ENCODE peak calls at places on chromosomes 5 and 9, in ten cellular contexts. One of them, this sample, is unnamed.

GRCh38 chr5:169126376-169127043 is 174.4 kb downstream of the SLIT3 start:
- DNase-seq in ovary: no peak
- DNase-seq in cardiac muscle cell: no peak
- DNase-seq in naive thymus-derived CD4-positive, alpha-beta T cell: no peak
- DNase-seq in effector memory CD4-positive, alpha-beta T cell: no peak
- DNase-seq in breast epithelium: no peak
- DNase-seq in stomach: no peak
- DNase-seq in left ventricle myocardium inferior: no peak
- DNase-seq in kidney: peak; percentile 68
- DNase-seq in IMR-90: no peak
- DNase-seq in this sample: peak; percentile 46

GRCh38 chr5:83914199-83914598 is 193.5 kb upstream of the HAPLN1 start:
- DNase-seq in kidney: no peak
- DNase-seq in effector memory CD4-positive, alpha-beta T cell: no peak
- DNase-seq in IMR-90: peak; percentile 37
- DNase-seq in ovary: no peak
- DNase-seq in breast epithelium: no peak
- DNase-seq in naive thymus-derived CD4-positive, alpha-beta T cell: no peak
- DNase-seq in stomach: no peak
- DNase-seq in left ventricle myocardium inferior: no peak
- DNase-seq in cardiac muscle cell: no peak
- DNase-seq in this sample: peak; percentile 66

GRCh38 chr9:90458485-90458884 is 184.1 kb downstream of the DIRAS2 start:
- DNase-seq in IMR-90: no peak
- DNase-seq in stomach: peak; percentile 58
- DNase-seq in naive thymus-derived CD4-positive, alpha-beta T cell: no peak
- DNase-seq in kidney: no peak
- DNase-seq in ovary: no peak
- DNase-seq in left ventricle myocardium inferior: no peak
- DNase-seq in breast epithelium: no peak
- DNase-seq in cardiac muscle cell: peak; percentile 18
- DNase-seq in effector memory CD4-positive, alpha-beta T cell: no peak
- DNase-seq in this sample: no peak

GRCh38 chr9:99807276-99807852 is 14.3 kb upstream of the NR4A3 start:
- DNase-seq in IMR-90: peak; percentile 59
- DNase-seq in kidney: peak; percentile 63
- DNase-seq in ovary: peak; percentile 81
- DNase-seq in naive thymus-derived CD4-positive, alpha-beta T cell: no peak
- DNase-seq in stomach: peak; percentile 83
- DNase-seq in cardiac muscle cell: peak; percentile 75
- DNase-seq in breast epithelium: peak; percentile 71
- DNase-seq in left ventricle myocardium inferior: peak; percentile 48
- DNase-seq in effector memory CD4-positive, alpha-beta T cell: peak; percentile 41
- DNase-seq in this sample: peak; percentile 32

GRCh38 chr5:132074091-132074771 is 642 bp downstream of the CSF2 start:
- DNase-seq in naive thymus-derived CD4-positive, alpha-beta T cell: no peak
- DNase-seq in cardiac muscle cell: no peak
- DNase-seq in left ventricle myocardium inferior: no peak
- DNase-seq in breast epithelium: no peak
- DNase-seq in effector memory CD4-positive, alpha-beta T cell: no peak
- DNase-seq in ovary: no peak
- DNase-seq in stomach: no peak
- DNase-seq in IMR-90: no peak
- DNase-seq in kidney: peak; percentile 46
- DNase-seq in this sample: no peak

GRCh38 chr5:67286006-67286405 is 89.4 kb upstream of the CD180 start:
- DNase-seq in stomach: no peak
- DNase-seq in IMR-90: no peak
- DNase-seq in cardiac muscle cell: no peak
- DNase-seq in breast epithelium: no peak
- DNase-seq in ovary: no peak
- DNase-seq in naive thymus-derived CD4-positive, alpha-beta T cell: no peak
- DNase-seq in effector memory CD4-positive, alpha-beta T cell: no peak
- DNase-seq in kidney: no peak
- DNase-seq in left ventricle myocardium inferior: no peak
- DNase-seq in this sample: no peak

GRCh38 chr9:131422241-131422792 is 28.4 kb downstream of the PRRC2B start:
- DNase-seq in naive thymus-derived CD4-positive, alpha-beta T cell: no peak
- DNase-seq in kidney: no peak
- DNase-seq in left ventricle myocardium inferior: peak; percentile 25
- DNase-seq in stomach: no peak
- DNase-seq in cardiac muscle cell: no peak
- DNase-seq in ovary: no peak
- DNase-seq in IMR-90: peak; percentile 12
- DNase-seq in effector memory CD4-positive, alpha-beta T cell: no peak
- DNase-seq in breast epithelium: peak; percentile 72
- DNase-seq in this sample: no peak

GRCh38 chr5:143302344-143302743 is 101.1 kb downstream of the NR3C1 start:
- DNase-seq in IMR-90: no peak
- DNase-seq in ovary: no peak
- DNase-seq in kidney: no peak
- DNase-seq in breast epithelium: no peak
- DNase-seq in cardiac muscle cell: no peak
- DNase-seq in left ventricle myocardium inferior: no peak
- DNase-seq in effector memory CD4-positive, alpha-beta T cell: no peak
- DNase-seq in stomach: no peak
- DNase-seq in naive thymus-derived CD4-positive, alpha-beta T cell: no peak
- DNase-seq in this sample: peak; percentile 43

GRCh38 chr5:99034336-99034735 is 105.5 kb upstream of the CHD1 start:
- DNase-seq in naive thymus-derived CD4-positive, alpha-beta T cell: no peak
- DNase-seq in stomach: peak; percentile 33
- DNase-seq in kidney: no peak
- DNase-seq in IMR-90: peak; percentile 59
- DNase-seq in breast epithelium: no peak
- DNase-seq in ovary: no peak
- DNase-seq in left ventricle myocardium inferior: no peak
- DNase-seq in effector memory CD4-positive, alpha-beta T cell: no peak
- DNase-seq in cardiac muscle cell: no peak
- DNase-seq in this sample: peak; percentile 42

GRCh38 chr5:79666758-79667157 is 22.9 kb upstream of the CMYA5 start:
- DNase-seq in naive thymus-derived CD4-positive, alpha-beta T cell: no peak
- DNase-seq in ovary: no peak
- DNase-seq in effector memory CD4-positive, alpha-beta T cell: no peak
- DNase-seq in cardiac muscle cell: no peak
- DNase-seq in IMR-90: no peak
- DNase-seq in stomach: no peak
- DNase-seq in left ventricle myocardium inferior: no peak
- DNase-seq in breast epithelium: no peak
- DNase-seq in kidney: no peak
- DNase-seq in this sample: no peak

GRCh38 chr5:157160001-157160400 is 6.1 kb downstream of the GARIN3 start:
- DNase-seq in breast epithelium: no peak
- DNase-seq in stomach: no peak
- DNase-seq in left ventricle myocardium inferior: no peak
- DNase-seq in cardiac muscle cell: no peak
- DNase-seq in ovary: no peak
- DNase-seq in effector memory CD4-positive, alpha-beta T cell: peak; percentile 44
- DNase-seq in IMR-90: no peak
- DNase-seq in naive thymus-derived CD4-positive, alpha-beta T cell: no peak
- DNase-seq in kidney: no peak
- DNase-seq in this sample: no peak

GRCh38 chr5:138349842-138350635 is 2.4 kb upstream of the KDM3B start:
- DNase-seq in effector memory CD4-positive, alpha-beta T cell: no peak
- DNase-seq in breast epithelium: no peak
- DNase-seq in naive thymus-derived CD4-positive, alpha-beta T cell: no peak
- DNase-seq in left ventricle myocardium inferior: no peak
- DNase-seq in kidney: no peak
- DNase-seq in cardiac muscle cell: no peak
- DNase-seq in stomach: no peak
- DNase-seq in IMR-90: peak; percentile 40
- DNase-seq in ovary: no peak
- DNase-seq in this sample: peak; percentile 60

GRCh38 chr5:103523319-103523718 is 39.3 kb downstream of the NUDT12 start:
- DNase-seq in kidney: no peak
- DNase-seq in breast epithelium: no peak
- DNase-seq in IMR-90: no peak
- DNase-seq in left ventricle myocardium inferior: no peak
- DNase-seq in effector memory CD4-positive, alpha-beta T cell: no peak
- DNase-seq in cardiac muscle cell: no peak
- DNase-seq in ovary: no peak
- DNase-seq in naive thymus-derived CD4-positive, alpha-beta T cell: no peak
- DNase-seq in stomach: no peak
- DNase-seq in this sample: no peak

GRCh38 chr5:81768960-81769452 is 18.1 kb upstream of the SSBP2 start:
- DNase-seq in breast epithelium: no peak
- DNase-seq in IMR-90: peak; percentile 87
- DNase-seq in ovary: no peak
- DNase-seq in kidney: no peak
- DNase-seq in effector memory CD4-positive, alpha-beta T cell: no peak
- DNase-seq in naive thymus-derived CD4-positive, alpha-beta T cell: no peak
- DNase-seq in stomach: no peak
- DNase-seq in cardiac muscle cell: no peak
- DNase-seq in left ventricle myocardium inferior: no peak
- DNase-seq in this sample: peak; percentile 87

GRCh38 chr5:1175015-1175414 is 26.4 kb upstream of the SLC6A19 start:
- DNase-seq in IMR-90: no peak
- DNase-seq in effector memory CD4-positive, alpha-beta T cell: no peak
- DNase-seq in left ventricle myocardium inferior: peak; percentile 4
- DNase-seq in stomach: no peak
- DNase-seq in ovary: no peak
- DNase-seq in cardiac muscle cell: no peak
- DNase-seq in naive thymus-derived CD4-positive, alpha-beta T cell: no peak
- DNase-seq in breast epithelium: no peak
- DNase-seq in kidney: peak; percentile 46
- DNase-seq in this sample: no peak

GRCh38 chr9:72789915-72790314 is 162.9 kb downstream of the ALDH1A1 start:
- DNase-seq in effector memory CD4-positive, alpha-beta T cell: no peak
- DNase-seq in naive thymus-derived CD4-positive, alpha-beta T cell: no peak
- DNase-seq in kidney: no peak
- DNase-seq in stomach: no peak
- DNase-seq in left ventricle myocardium inferior: no peak
- DNase-seq in cardiac muscle cell: no peak
- DNase-seq in breast epithelium: no peak
- DNase-seq in ovary: no peak
- DNase-seq in IMR-90: no peak
- DNase-seq in this sample: no peak

GRCh38 chr5:137342764-137343163 is 156.4 kb downstream of the SPOCK1 start:
- DNase-seq in breast epithelium: no peak
- DNase-seq in ovary: no peak
- DNase-seq in left ventricle myocardium inferior: no peak
- DNase-seq in cardiac muscle cell: no peak
- DNase-seq in stomach: no peak
- DNase-seq in effector memory CD4-positive, alpha-beta T cell: no peak
- DNase-seq in kidney: no peak
- DNase-seq in naive thymus-derived CD4-positive, alpha-beta T cell: no peak
- DNase-seq in IMR-90: no peak
- DNase-seq in this sample: peak; percentile 71

GRCh38 chr5:3325206-3325605 is 270.4 kb upstream of the IRX1 start:
- DNase-seq in stomach: no peak
- DNase-seq in effector memory CD4-positive, alpha-beta T cell: no peak
- DNase-seq in breast epithelium: no peak
- DNase-seq in ovary: no peak
- DNase-seq in cardiac muscle cell: peak; percentile 26
- DNase-seq in naive thymus-derived CD4-positive, alpha-beta T cell: no peak
- DNase-seq in left ventricle myocardium inferior: no peak
- DNase-seq in IMR-90: no peak
- DNase-seq in kidney: no peak
- DNase-seq in this sample: peak; percentile 30

GRCh38 chr5:111774525-111774924 is 17.5 kb upstream of the NREP start:
- DNase-seq in ovary: no peak
- DNase-seq in left ventricle myocardium inferior: peak; percentile 17
- DNase-seq in kidney: peak; percentile 66
- DNase-seq in effector memory CD4-positive, alpha-beta T cell: no peak
- DNase-seq in stomach: peak; percentile 50
- DNase-seq in IMR-90: peak; percentile 42
- DNase-seq in naive thymus-derived CD4-positive, alpha-beta T cell: no peak
- DNase-seq in cardiac muscle cell: peak; percentile 67
- DNase-seq in breast epithelium: no peak
- DNase-seq in this sample: peak; percentile 89

GRCh38 chr9:2346277-2346913 is 275.2 kb upstream of the VLDLR start:
- DNase-seq in breast epithelium: no peak
- DNase-seq in effector memory CD4-positive, alpha-beta T cell: no peak
- DNase-seq in kidney: no peak
- DNase-seq in left ventricle myocardium inferior: no peak
- DNase-seq in ovary: no peak
- DNase-seq in IMR-90: no peak
- DNase-seq in cardiac muscle cell: no peak
- DNase-seq in naive thymus-derived CD4-positive, alpha-beta T cell: no peak
- DNase-seq in stomach: no peak
- DNase-seq in this sample: no peak
- H3K4me1 ChIP-seq in breast epithelium: no peaks in the 10 kb centered on the region
- H3K4me1 ChIP-seq in effector memory CD4-positive, alpha-beta T cell: no peaks in the 10 kb centered on the region
- H3K4me1 ChIP-seq in kidney: no peaks in the 10 kb centered on the region
- H3K4me1 ChIP-seq in left ventricle myocardium inferior: peaks cover 12% of the 10 kb centered on the region
- H3K4me1 ChIP-seq in ovary: peaks cover 2% of the 10 kb centered on the region
- H3K4me1 ChIP-seq in IMR-90: no peaks in the 10 kb centered on the region
- H3K4me1 ChIP-seq in cardiac muscle cell: no peaks in the 10 kb centered on the region
- H3K4me1 ChIP-seq in naive thymus-derived CD4-positive, alpha-beta T cell: no peaks in the 10 kb centered on the region
- H3K4me1 ChIP-seq in stomach: no peaks in the 10 kb centered on the region
- H3K4me1 ChIP-seq in this sample: no peaks in the 10 kb centered on the region

GRCh38 chr9:138080979-138081378 is 203.4 kb downstream of the CACNA1B start:
- DNase-seq in naive thymus-derived CD4-positive, alpha-beta T cell: no peak
- DNase-seq in breast epithelium: no peak
- DNase-seq in kidney: peak; percentile 17
- DNase-seq in left ventricle myocardium inferior: no peak
- DNase-seq in effector memory CD4-positive, alpha-beta T cell: no peak
- DNase-seq in cardiac muscle cell: no peak
- DNase-seq in stomach: peak; percentile 18
- DNase-seq in ovary: no peak
- DNase-seq in IMR-90: no peak
- DNase-seq in this sample: no peak
- H3K9me3 ChIP-seq in naive thymus-derived CD4-positive, alpha-beta T cell: peaks cover 10% of the 10 kb centered on the region
- H3K9me3 ChIP-seq in breast epithelium: no peaks in the 10 kb centered on the region
- H3K9me3 ChIP-seq in kidney: peaks cover 7% of the 10 kb centered on the region
- H3K9me3 ChIP-seq in left ventricle myocardium inferior: peaks cover 19% of the 10 kb centered on the region
- H3K9me3 ChIP-seq in effector memory CD4-positive, alpha-beta T cell: peaks cover 4% of the 10 kb centered on the region
- H3K9me3 ChIP-seq in cardiac muscle cell: no peaks in the 10 kb centered on the region
- H3K9me3 ChIP-seq in stomach: peaks cover 25% of the 10 kb centered on the region
- H3K9me3 ChIP-seq in ovary: no peaks in the 10 kb centered on the region
- H3K9me3 ChIP-seq in IMR-90: peaks cover 59% of the 10 kb centered on the region
- H3K9me3 ChIP-seq in this sample: peaks cover 10% of the 10 kb centered on the region

GRCh38 chr9:121196389-121196788 is 5.3 kb downstream of the RAB14 start:
- DNase-seq in cardiac muscle cell: no peak
- DNase-seq in naive thymus-derived CD4-positive, alpha-beta T cell: no peak
- DNase-seq in IMR-90: no peak
- DNase-seq in breast epithelium: no peak
- DNase-seq in left ventricle myocardium inferior: no peak
- DNase-seq in effector memory CD4-positive, alpha-beta T cell: no peak
- DNase-seq in kidney: no peak
- DNase-seq in ovary: no peak
- DNase-seq in stomach: no peak
- DNase-seq in this sample: no peak
- H3K4me1 ChIP-seq in cardiac muscle cell: peaks cover 70% of the 10 kb centered on the region
- H3K4me1 ChIP-seq in naive thymus-derived CD4-positive, alpha-beta T cell: peaks cover 50% of the 10 kb centered on the region
- H3K4me1 ChIP-seq in IMR-90: peaks cover 8% of the 10 kb centered on the region
- H3K4me1 ChIP-seq in breast epithelium: peaks cover 7% of the 10 kb centered on the region
- H3K4me1 ChIP-seq in left ventricle myocardium inferior: peaks cover 99% of the 10 kb centered on the region
- H3K4me1 ChIP-seq in effector memory CD4-positive, alpha-beta T cell: peaks cover 35% of the 10 kb centered on the region
- H3K4me1 ChIP-seq in kidney: peaks cover 26% of the 10 kb centered on the region
- H3K4me1 ChIP-seq in ovary: peaks cover 7% of the 10 kb centered on the region
- H3K4me1 ChIP-seq in stomach: peaks cover 58% of the 10 kb centered on the region
- H3K4me1 ChIP-seq in this sample: peaks cover 17% of the 10 kb centered on the region

DNA sequence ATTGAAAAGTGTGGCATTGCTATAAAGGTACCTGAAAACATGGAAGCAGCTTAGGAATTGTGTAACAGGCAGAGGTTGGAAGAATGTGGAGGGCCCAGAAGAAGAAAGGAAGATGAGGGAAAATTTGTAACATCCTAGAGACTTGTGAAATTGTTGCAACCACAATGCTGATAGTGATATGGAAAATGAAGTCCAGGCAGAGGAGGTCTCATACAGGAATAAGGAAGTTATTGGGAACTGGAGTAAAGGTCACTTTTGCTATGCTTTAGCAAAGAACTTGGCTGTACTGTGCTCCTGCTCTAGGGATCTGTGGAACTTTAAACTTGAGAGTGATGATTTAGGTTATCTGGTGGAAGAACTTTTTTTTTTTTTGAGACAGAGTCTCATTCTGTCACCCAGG is 43.5 kb downstream of the PTPDC1 start:
- DNase-seq in stomach: no peak
- DNase-seq in left ventricle myocardium inferior: no peak
- DNase-seq in IMR-90: no peak
- DNase-seq in kidney: no peak
- DNase-seq in ovary: no peak
- DNase-seq in naive thymus-derived CD4-positive, alpha-beta T cell: no peak
- DNase-seq in breast epithelium: no peak
- DNase-seq in effector memory CD4-positive, alpha-beta T cell: no peak
- DNase-seq in cardiac muscle cell: no peak
- DNase-seq in this sample: no peak
- H3K9me3 ChIP-seq in stomach: peaks cover 44% of the 10 kb centered on the region
- H3K9me3 ChIP-seq in left ventricle myocardium inferior: peaks cover 47% of the 10 kb centered on the region
- H3K9me3 ChIP-seq in IMR-90: peaks cover 12% of the 10 kb centered on the region
- H3K9me3 ChIP-seq in kidney: peaks cover 6% of the 10 kb centered on the region
- H3K9me3 ChIP-seq in ovary: no peaks in the 10 kb centered on the region
- H3K9me3 ChIP-seq in naive thymus-derived CD4-positive, alpha-beta T cell: peaks cover 24% of the 10 kb centered on the region
- H3K9me3 ChIP-seq in breast epithelium: peaks cover 29% of the 10 kb centered on the region
- H3K9me3 ChIP-seq in effector memory CD4-positive, alpha-beta T cell: peaks cover 4% of the 10 kb centered on the region
- H3K9me3 ChIP-seq in cardiac muscle cell: no peaks in the 10 kb centered on the region
- H3K9me3 ChIP-seq in this sample: peaks cover 12% of the 10 kb centered on the region